ENCODE peak calls at places on chromosome 9, in four cellular contexts. L, O, J and P are unnamed samples.

GRCh38 chr9:4306066-4306787 is 6.4 kb upstream of the GLIS3 start:
- DNase-seq in L (no peak), O (no peak), J (no peak), P (no peak)

GRCh38 chr9:72362680-72363139 is 2.3 kb downstream of the ZFAND5 start:
- DNase-seq in L (no peak), O (peak), J (peak), P (peak)

GRCh38 chr9:128213746-128214497 is 10.7 kb downstream of the DNM1 start:
- DNase-seq in L (no peak), O (no peak), J (no peak), P (no peak)

GRCh38 chr9:104970588-104970987 is 42.6 kb upstream of the ABCA1 start:
- DNase-seq in L (no peak), O (no peak), J (no peak), P (no peak)

GRCh38 chr9:124381073-124381945 is 33.9 kb downstream of the PSMB7 start:
- DNase-seq in L (no peak), O (no peak), J (no peak), P (no peak)

GRCh38 chr9:36441966-36442365 is 41.9 kb upstream of the RNF38 start:
- DNase-seq in L (no peak), O (no peak), J (no peak), P (no peak)

GRCh38 chr9:129102791-129103594 is 7.6 kb downstream of the CRAT start:
- DNase-seq in L (no peak), O (peak), J (peak), P (no peak)

GRCh38 chr9:107239474-107239873 is 43.6 kb upstream of the RAD23B start:
- DNase-seq in L (no peak), O (no peak), J (no peak), P (no peak)

GRCh38 chr9:6076856-6077255 is 61.4 kb upstream of the RANBP6 start:
- DNase-seq in L (no peak), O (no peak), J (no peak), P (no peak)

GRCh38 chr9:93807166-93808013 is 147.8 kb downstream of the BARX1 start:
- DNase-seq in L (no peak), O (no peak), J (no peak), P (no peak)

GRCh38 chr9:124045076-124045829 is 33.7 kb downstream of the LHX2 start:
- DNase-seq in L (no peak), O (peak), J (peak), P (peak)

GRCh38 chr9:36828574-36829141 is 205.4 kb downstream of the PAX5 start:
- DNase-seq in L (no peak), O (no peak), J (no peak), P (peak)

GRCh38 chr9:16627967-16628366 is 242.5 kb downstream of the BNC2 start:
- DNase-seq in L (no peak), O (no peak), J (no peak), P (peak)

GRCh38 chr9:35728041-35728971 is 3.7 kb downstream of the TLN1 start:
- DNase-seq in L (no peak), O (peak), J (peak), P (peak)

GRCh38 chr9:75096796-75097195 is 8.5 kb downstream of the OSTF1 start:
- DNase-seq in L (no peak), O (no peak), J (no peak), P (no peak)

GRCh38 chr9:78130004-78130403 is 98.4 kb upstream of the GNAQ start:
- DNase-seq in L (no peak), O (no peak), J (no peak), P (no peak)

GRCh38 chr9:121814594-121814993 is 163.2 kb downstream of the DAB2IP start:
- DNase-seq in L (no peak), O (no peak), J (no peak), P (no peak)

GRCh38 chr9:76374702-76375543 is 19.3 kb downstream of the RFK start:
- DNase-seq in L (no peak), O (peak), J (peak), P (peak)

DNA sequence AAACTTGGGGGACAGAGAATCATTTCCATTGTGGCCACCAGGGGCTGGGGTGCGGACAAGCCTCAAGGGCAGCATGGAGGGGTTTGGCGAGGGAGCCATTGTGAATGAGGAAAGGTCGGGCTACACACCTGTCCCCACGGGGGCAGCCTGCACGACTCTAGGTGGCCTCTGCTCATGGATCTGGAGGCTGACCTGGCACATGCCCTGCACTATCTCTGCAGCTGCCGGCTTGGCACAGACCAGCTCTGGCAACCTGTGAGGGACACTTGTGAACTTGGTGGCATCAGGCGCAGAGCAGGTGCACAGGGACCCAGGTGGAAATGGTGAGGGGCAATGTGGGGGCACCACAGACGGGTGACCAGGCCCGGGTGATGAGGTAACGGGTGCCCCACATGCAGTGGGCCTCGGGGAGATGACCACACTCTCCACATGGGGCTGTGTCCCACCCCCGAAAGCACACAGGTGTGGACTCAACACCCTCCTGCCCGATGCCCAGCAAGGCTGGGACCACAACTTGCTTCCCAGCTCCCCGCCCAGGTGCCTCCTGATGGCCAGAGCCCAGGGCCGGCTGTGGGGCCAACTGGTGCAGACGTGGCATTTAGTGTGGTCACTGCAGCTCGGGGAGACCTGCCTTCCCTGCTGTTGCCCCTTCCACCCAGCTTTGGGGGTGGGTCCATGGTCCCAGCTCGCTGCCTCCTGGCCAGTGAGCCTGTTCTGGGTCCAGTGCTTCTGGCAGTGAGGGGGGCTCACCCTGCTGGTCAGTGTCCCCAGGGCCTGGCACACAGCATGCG is 60.9 kb upstream of the UBAC1 start:
- DNase-seq in L (no peak), O (peak), J (no peak), P (peak)
- TF ChIP-seq CTCF in L (no peak), O (peak), J (no peak), P (no peak)

GRCh38 chr9:13728121-13728520 is 448.6 kb upstream of the MPDZ start:
- DNase-seq in L (no peak), O (no peak), J (no peak), P (peak)

GRCh38 chr9:13731637-13732036 is 452.1 kb upstream of the MPDZ start:
- DNase-seq in L (no peak), O (no peak), J (no peak), P (no peak)

GRCh38 chr9:13732290-13732689 is 452.8 kb upstream of the MPDZ start:
- DNase-seq in L (no peak), O (no peak), J (no peak), P (no peak)

GRCh38 chr9:13726746-13727145 is 447.3 kb upstream of the MPDZ start:
- DNase-seq in L (no peak), O (no peak), J (no peak), P (no peak)

GRCh38 chr9:13728917-13729811 is 449.7 kb upstream of the MPDZ start:
- DNase-seq in L (no peak), O (no peak), J (no peak), P (no peak)
- TF ChIP-seq POLR2A in L (no peak), O (no peak), J (no peak), P (no peak)

GRCh38 chr9:91949293-91949945 is 609 bp downstream of the ROR2 start:
- DNase-seq in L (no peak), O (no peak), J (no peak), P (peak)

GRCh38 chr9:91948061-91948422 is 2.0 kb downstream of the ROR2 start:
- DNase-seq in L (no peak), O (no peak), J (no peak), P (peak)

GRCh38 chr9:91946825-91947224 is 3.2 kb downstream of the ROR2 start:
- DNase-seq in L (no peak), O (no peak), J (no peak), P (no peak)

GRCh38 chr9:91949946-91950664 is at the start of gene ROR2:
- DNase-seq in L (no peak), O (peak), J (peak), P (peak)

DNA sequence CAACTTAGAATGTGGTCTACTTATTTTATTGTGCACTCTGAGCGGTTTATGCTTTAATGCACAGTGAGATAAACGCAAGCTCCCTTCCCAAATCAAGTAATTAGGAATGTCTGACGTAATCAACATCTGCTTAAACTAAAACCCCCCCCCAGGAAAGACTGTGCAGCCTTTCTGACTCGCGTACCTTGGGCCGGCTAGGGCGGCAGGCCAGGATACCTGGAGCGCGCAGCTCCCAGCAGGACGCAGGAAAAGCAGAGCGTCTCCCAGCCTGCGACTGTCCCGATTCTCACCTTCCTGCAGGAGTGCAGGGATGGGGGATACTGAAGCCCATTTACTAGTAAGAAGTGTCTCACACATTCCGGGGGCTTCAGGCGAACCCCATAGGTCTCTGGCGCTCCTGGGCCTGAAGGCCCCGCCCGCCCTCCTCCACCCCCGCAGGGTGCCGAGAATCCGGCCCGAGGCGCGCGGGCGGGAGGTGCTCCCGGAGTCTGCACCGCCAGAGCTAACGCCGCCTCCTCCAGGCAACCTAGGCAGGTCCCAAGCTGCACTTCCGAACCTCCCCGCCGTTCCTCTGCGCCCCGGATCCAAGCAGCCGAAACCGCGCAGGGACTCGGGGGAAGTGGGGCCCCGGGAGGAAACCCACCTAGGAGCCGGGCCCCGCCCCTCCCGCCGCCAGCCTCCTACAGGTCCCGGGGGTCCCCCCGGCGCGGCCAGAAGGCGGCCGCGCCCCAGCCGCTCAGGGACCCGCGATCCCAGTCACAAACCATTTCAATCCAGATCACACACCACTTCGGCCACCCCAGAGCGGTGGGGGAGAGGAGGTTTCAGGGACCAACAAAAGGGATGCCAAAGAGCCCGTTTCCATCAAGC is 1.4 kb downstream of the ROR2 start:
- DNase-seq in L (no peak), O (peak), J (peak), P (peak)
- TF ChIP-seq CTCF in L (no peak), O (peak), J (peak), P (no peak)

DNA sequence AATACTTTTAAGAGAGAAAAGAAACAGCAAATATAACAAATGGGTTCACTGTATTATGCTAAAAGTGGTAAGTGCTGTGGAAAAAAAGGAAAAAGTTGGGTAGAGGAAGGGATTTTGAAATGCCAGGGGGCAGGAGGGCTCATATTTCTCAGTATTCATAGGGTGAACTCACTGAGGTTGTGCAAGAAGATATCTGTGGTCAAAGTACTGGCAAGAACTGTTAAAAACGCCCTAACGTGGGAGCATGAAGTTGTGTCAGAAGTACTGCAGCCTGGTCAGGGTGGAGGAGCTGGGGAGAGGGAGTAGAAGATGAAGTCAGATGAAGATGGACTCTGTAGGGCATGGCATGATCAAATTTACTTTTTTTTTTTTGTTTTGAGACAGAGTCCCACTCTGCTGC is 31.2 kb upstream of the SLC28A3 start:
- DNase-seq in L (no peak), O (no peak), J (no peak), P (no peak)
- TF ChIP-seq POLR2A in L (no peak), O (no peak), J (no peak), P (no peak)

GRCh38 chr9:137988051-137988450 is 110.5 kb downstream of the CACNA1B start:
- DNase-seq in L (no peak), O (no peak), J (no peak), P (no peak)

GRCh38 chr9:137988701-137989100 is 111.1 kb downstream of the CACNA1B start:
- DNase-seq in L (no peak), O (no peak), J (no peak), P (no peak)

GRCh38 chr9:137987244-137988030 is 109.9 kb downstream of the CACNA1B start:
- DNase-seq in L (no peak), O (no peak), J (no peak), P (no peak)

GRCh38 chr9:137989156-137989555 is 111.6 kb downstream of the CACNA1B start:
- DNase-seq in L (no peak), O (no peak), J (no peak), P (peak)

GRCh38 chr9:137989999-137990715 is 112.6 kb downstream of the CACNA1B start:
- DNase-seq in L (no peak), O (no peak), J (no peak), P (peak)
- TF ChIP-seq CTCF in L (no peak), O (no peak), J (no peak), P (no peak)

GRCh38 chr9:125748511-125749099 is 1.4 kb downstream of the PBX3 start:
- DNase-seq in L (no peak), O (peak), J (no peak), P (no peak)

GRCh38 chr9:125749287-125749935 is 2.2 kb downstream of the PBX3 start:
- DNase-seq in L (no peak), O (no peak), J (no peak), P (no peak)

GRCh38 chr9:125746774-125747052 is 460 bp upstream of the PBX3 start:
- DNase-seq in L (no peak), O (no peak), J (no peak), P (no peak)

GRCh38 chr9:125747053-125747764 is at the start of gene PBX3:
- DNase-seq in L (no peak), O (peak), J (peak), P (peak)

DNA sequence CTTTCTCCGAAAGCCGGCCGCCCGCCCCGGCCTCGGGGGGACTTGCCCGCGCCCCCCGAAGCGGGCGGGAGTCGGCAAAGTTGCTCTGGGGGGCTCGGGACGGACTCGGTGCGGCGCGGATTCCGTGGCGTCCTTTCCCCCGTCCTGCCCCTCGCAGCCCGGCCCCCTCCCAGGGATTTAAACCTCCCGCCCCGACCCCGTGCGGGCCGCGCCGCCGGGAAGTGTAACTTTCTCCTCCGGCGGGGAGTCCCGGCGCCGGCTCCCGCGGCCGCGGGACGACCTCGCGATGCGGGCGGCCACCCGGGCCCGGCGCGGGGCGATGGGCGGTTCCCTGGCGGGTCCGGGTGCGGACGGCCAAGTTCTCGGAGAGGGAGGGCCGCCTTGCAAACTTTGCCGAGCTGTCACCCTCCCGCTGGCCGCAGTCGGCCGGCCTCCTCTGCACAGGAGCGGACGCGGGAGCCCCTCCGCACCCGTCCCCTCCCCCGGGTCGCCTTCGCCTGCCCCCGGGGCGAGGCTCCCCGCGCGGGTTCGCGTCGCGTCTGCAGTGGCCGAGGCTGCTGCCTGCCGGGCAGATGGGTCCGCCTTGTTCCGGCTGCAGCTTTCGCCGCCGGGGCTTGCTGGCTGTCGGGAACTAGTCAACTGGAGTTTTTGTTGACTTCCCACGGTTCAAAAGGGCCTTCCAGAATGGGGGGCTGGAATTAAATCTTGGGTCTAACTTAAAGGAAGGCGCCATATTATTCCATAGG is 765 bp downstream of the PBX3 start:
- DNase-seq in L (no peak), O (peak), J (peak), P (peak)
- TF ChIP-seq POLR2A in L (peak), O (no peak), J (no peak), P (no peak)

GRCh38 chr9:1726993-1727759 is 288.0 kb upstream of the SMARCA2 start:
- DNase-seq in L (no peak), O (no peak), J (no peak), P (no peak)

GRCh38 chr9:1738511-1739100 is 276.5 kb upstream of the SMARCA2 start:
- DNase-seq in L (no peak), O (no peak), J (no peak), P (no peak)

GRCh38 chr9:1729631-1730030 is 285.5 kb upstream of the SMARCA2 start:
- DNase-seq in L (no peak), O (no peak), J (no peak), P (no peak)

DNA sequence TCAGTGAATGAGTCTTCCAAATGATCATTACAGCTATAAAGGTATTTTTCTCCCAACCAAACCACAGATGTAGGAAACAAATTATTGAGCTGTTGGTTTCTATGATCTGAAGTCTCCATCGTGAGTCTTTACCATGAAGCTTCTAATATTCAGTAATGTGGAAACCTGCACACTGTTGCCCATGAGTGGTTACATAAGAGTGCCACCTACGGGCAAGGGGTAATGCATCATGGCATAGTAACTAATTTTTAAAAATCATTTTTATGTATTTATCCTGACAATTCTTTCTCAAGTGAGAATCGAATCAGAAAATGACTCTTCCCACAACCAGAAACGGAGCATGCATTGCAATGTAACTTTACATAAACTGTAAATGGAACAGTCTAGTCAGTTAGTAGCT is 282.5 kb upstream of the SMARCA2 start:
- DNase-seq in L (no peak), O (no peak), J (no peak), P (no peak)
- TF ChIP-seq CTCF in L (no peak), O (peak), J (no peak), P (no peak)

DNA sequence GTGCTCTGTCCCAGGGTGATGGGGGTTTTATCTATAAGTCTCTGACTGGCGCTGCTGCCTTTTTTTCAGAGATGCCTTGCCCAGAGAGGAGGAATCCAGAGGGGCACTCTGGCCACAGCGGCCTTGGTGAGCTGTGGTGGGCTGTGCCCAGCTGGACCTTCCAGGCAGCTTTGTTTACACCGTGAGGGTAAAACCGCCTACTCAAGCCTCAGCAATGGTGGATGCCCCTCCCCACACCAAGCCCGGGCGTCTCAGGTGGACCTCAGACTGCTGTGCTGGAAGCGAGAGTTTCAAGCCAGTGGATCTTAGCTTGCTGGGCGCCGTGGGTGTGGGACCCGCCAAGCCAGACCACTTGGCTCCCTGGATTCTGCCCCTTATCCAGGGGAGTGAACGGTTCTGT is 41.3 kb upstream of the C9orf72 start:
- DNase-seq in L (no peak), O (no peak), J (no peak), P (no peak)
- TF ChIP-seq POLR2A in L (no peak), O (no peak), J (no peak), P (no peak)

DNA sequence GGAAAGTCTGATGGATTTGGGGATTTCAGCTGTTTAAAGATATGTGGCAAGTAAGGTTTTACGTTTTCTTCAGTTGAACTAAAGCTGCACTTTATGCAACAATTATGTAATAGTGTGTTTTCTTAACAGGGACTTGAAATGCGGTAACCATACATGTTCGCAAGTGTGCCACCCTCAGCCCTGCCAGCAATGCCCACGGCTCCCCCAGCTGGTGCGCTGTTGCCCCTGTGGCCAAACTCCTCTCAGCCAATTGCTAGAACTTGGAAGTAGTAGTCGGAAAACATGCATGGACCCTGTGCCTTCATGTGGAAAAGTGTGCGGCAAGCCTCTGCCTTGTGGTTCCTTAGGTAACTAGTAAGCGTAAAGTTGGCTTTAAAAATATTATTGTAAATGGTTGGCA is 28.5 kb downstream of the NFX1 start:
- DNase-seq in L (no peak), O (no peak), J (no peak), P (no peak)
- TF ChIP-seq CTCF in L (no peak), O (no peak), J (no peak), P (no peak)